ENCODE peak calls at places on chromosomes 7 and 10, in eight cellular contexts. B is CD4-positive, CD25-positive, alpha-beta regulatory T cell; X is colonic mucosa; M is tibial nerve; Q is heart left ventricle; A is kidney epithelial cell; D is neural progenitor cell; T is lung. O is an unnamed sample.

GRCh38 chr10:8923096-8923495 is 868.6 kb downstream of the GATA3 start:
- DNase-seq in B (no peak), X (no peak), M (no peak), Q (no peak), A (no peak), D (no peak), T (no peak), O (no peak)

GRCh38 chr10:114151486-114151885 is 22.5 kb downstream of the CCDC186 start:
- DNase-seq in B (no peak), X (no peak), M (no peak), Q (no peak), A (peak; percentile 71), D (no peak), T (no peak), O (no peak)

GRCh38 chr10:121812031-121812430 is 115.8 kb downstream of the ATE1 start:
- DNase-seq in B (no peak), X (no peak), M (no peak), Q (no peak), A (no peak), D (no peak), T (no peak), O (no peak)

GRCh38 chr7:82319674-82320118 is 123.9 kb downstream of the CACNA2D1 start:
- DNase-seq in B (no peak), X (peak; percentile 32), M (peak; percentile 53), Q (peak; percentile 86), A (peak; percentile 26), D (peak; percentile 42), T (peak; percentile 30), O (peak; percentile 70)

GRCh38 chr10:11468126-11468742 is 143.2 kb downstream of the USP6NL start:
- DNase-seq in B (no peak), X (no peak), M (no peak), Q (no peak), A (peak; percentile 63), D (no peak), T (no peak), O (no peak)

GRCh38 chr10:92263396-92263795 is 27.5 kb downstream of the CPEB3 start:
- DNase-seq in B (no peak), X (no peak), M (no peak), Q (no peak), A (no peak), D (no peak), T (no peak), O (no peak)

GRCh38 chr10:92801978-92802872 is 46.1 kb upstream of the EXOC6 start:
- DNase-seq in B (no peak), X (no peak), M (no peak), Q (no peak), A (no peak), D (no peak), T (no peak), O (no peak)

GRCh38 chr7:117123311-117123926 is 170.1 kb downstream of the ST7 start:
- DNase-seq in B (no peak), X (no peak), M (no peak), Q (no peak), A (no peak), D (no peak), T (no peak), O (no peak)

GRCh38 chr7:132472463-132473120 is 103.7 kb downstream of the PLXNA4 start:
- DNase-seq in B (no peak), X (no peak), M (no peak), Q (peak; percentile 70), A (no peak), D (no peak), T (no peak), O (peak; percentile 71)

GRCh38 chr7:41869596-41869995 is 166.7 kb upstream of the INHBA start:
- DNase-seq in B (no peak), X (no peak), M (no peak), Q (no peak), A (no peak), D (no peak), T (no peak), O (no peak)

GRCh38 chr10:17430647-17431355 is 23.6 kb downstream of the ST8SIA6 start:
- DNase-seq in B (peak; percentile 60), X (peak; percentile 78), M (peak; percentile 91), Q (peak; percentile 66), A (peak; percentile 18), D (peak; percentile 70), T (peak; percentile 60), O (peak; percentile 89)

GRCh38 chr7:87797798-87798403 is 78.3 kb downstream of the SLC25A40 start:
- DNase-seq in B (peak; percentile 50), X (no peak), M (peak; percentile 28), Q (no peak), A (peak; percentile 25), D (peak; percentile 71), T (no peak), O (no peak)

GRCh38 chr7:133853706-133854276 is 273.3 kb upstream of the LRGUK start:
- DNase-seq in B (peak; percentile 10), X (peak; percentile 61), M (no peak), Q (no peak), A (peak; percentile 89), D (peak; percentile 72), T (peak; percentile 35), O (no peak)

GRCh38 chr10:82811621-82812020 is 936.6 kb downstream of the NRG3 start:
- DNase-seq in B (no peak), X (no peak), M (no peak), Q (no peak), A (no peak), D (peak; percentile 44), T (no peak), O (no peak)

GRCh38 chr7:130912910-130913720 is 179.1 kb upstream of the KLF14 start:
- DNase-seq in B (peak; percentile 80), X (no peak), M (peak; percentile 76), Q (peak; percentile 80), A (peak; percentile 95), D (peak; percentile 41), T (peak; percentile 70), O (peak; percentile 59)

GRCh38 chr10:13956826-13957225 is 370.1 kb downstream of the PRPF18 start:
- DNase-seq in B (no peak), X (peak; percentile 29), M (peak; percentile 82), Q (peak; percentile 61), A (no peak), D (no peak), T (peak; percentile 61), O (peak; percentile 71)

GRCh38 chr7:118590107-118590506 is 365.6 kb downstream of the ANKRD7 start:
- DNase-seq in B (no peak), X (no peak), M (no peak), Q (no peak), A (no peak), D (peak; percentile 41), T (no peak), O (no peak)

GRCh38 chr10:78357027-78357672 is 323.5 kb downstream of the RPS24 start:
- DNase-seq in B (no peak), X (no peak), M (no peak), Q (no peak), A (no peak), D (peak; percentile 89), T (no peak), O (no peak)

GRCh38 chr10:98150544-98150943 is 16.1 kb downstream of the R3HCC1L start:
- DNase-seq in B (no peak), X (no peak), M (no peak), Q (no peak), A (no peak), D (no peak), T (no peak), O (no peak)

GRCh38 chr10:119541459-119542356 is 811 bp downstream of the RGS10 start:
- DNase-seq in B (peak; percentile 47), X (no peak), M (no peak), Q (peak; percentile 71), A (no peak), D (no peak), T (peak; percentile 35), O (no peak)

GRCh38 chr10:72261323-72262018 is 12.3 kb upstream of the DDIT4 start:
- DNase-seq in B (peak; percentile 38), X (peak; percentile 46), M (no peak), Q (no peak), A (no peak), D (no peak), T (no peak), O (no peak)

DNA sequence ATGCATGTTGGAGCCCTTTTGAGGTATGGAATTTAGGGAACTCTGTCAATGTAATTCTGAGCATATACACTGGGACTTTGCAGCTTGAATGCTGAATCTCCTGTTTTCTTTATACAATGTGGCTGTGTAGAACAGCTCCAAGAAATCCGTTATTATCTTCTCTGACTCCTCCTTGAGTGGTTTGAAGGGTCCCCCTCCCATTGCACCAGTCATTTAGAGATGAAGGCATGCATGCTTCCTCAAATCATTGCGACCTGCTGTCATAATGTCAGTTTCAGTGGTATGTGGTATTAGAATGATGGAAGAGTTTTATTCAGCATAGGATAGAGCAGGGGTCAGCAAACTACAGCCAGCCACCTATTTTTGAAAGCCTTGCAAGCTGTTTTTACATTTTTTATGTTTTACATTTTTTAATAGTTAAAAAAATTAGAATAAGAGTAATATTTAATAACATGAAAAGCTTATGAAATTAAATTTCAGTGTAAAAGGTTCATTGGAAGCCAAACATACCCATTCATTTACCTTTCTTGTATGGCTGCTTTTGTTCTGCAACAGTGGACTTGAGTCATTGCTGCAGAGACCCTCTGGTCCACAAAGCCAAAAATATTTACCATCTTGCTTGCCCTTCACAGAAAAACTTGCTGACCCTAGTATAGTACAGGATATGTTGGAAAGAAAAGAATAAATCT is 8.1 kb downstream of the STK17A start:
- DNase-seq in B (no peak), X (no peak), M (no peak), Q (no peak), A (no peak), D (no peak), T (no peak), O (no peak)
- H3K4me3 ChIP-seq in B (peak overlapping the region; percentile 51), X (no peak overlapping the region), M (no peak overlapping the region), Q (no peak overlapping the region), A (no peak overlapping the region), D (no peak overlapping the region), T (no peak overlapping the region), O (no peak overlapping the region)

GRCh38 chr10:63197304-63198092 is 64.4 kb downstream of the NRBF2 start:
- DNase-seq in B (no peak), X (no peak), M (no peak), Q (no peak), A (no peak), D (no peak), T (no peak), O (no peak)
- H3K36me3 ChIP-seq in B (peaks cover 70% of the 10 kb centered on the region), X (peaks cover 8% of the 10 kb centered on the region), M (no peaks in the 10 kb centered on the region), Q (peaks cover 33% of the 10 kb centered on the region), A (no peaks in the 10 kb centered on the region), D (peaks cover 29% of the 10 kb centered on the region), T (peaks cover 10% of the 10 kb centered on the region), O (no peaks in the 10 kb centered on the region)

DNA sequence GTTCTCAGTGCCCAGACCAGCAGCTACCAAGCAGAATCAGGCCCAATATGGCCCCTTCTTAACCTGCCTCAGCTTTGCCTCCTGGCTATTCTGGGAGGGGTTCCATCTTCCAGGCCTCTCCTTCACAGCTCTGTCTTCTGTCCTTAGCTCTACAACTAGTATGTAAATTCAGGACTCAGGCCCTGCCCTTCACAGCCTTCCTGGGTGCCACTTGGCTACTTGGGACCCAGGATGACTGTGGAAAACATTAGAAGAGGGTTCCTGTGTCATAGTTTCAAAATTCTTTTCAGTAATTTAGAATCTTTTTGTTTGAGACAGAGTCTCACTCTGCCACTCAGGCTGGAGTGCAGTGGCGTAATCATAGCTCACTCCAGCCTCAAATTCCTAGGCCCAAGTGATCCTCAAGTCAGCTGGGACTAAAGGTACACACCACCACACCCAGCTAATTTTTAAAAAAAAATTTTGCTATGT is 33.2 kb upstream of the PAPSS2 start:
- DNase-seq in B (no peak), X (no peak), M (no peak), Q (no peak), A (no peak), D (no peak), T (peak; percentile 76), O (no peak)
- H3K4me3 ChIP-seq in B (no peak overlapping the region), X (no peak overlapping the region), M (no peak overlapping the region), Q (no peak overlapping the region), A (no peak overlapping the region), D (no peak overlapping the region), T (no peak overlapping the region), O (no peak overlapping the region)

GRCh38 chr10:73807471-73807870 is 3.9 kb downstream of the NDST2 start:
- DNase-seq in B (no peak), X (no peak), M (no peak), Q (no peak), A (no peak), D (no peak), T (no peak), O (no peak)
- H3K36me3 ChIP-seq in B (peaks cover 62% of the 10 kb centered on the region), X (peaks cover 7% of the 10 kb centered on the region), M (peaks cover 28% of the 10 kb centered on the region), Q (peaks cover 60% of the 10 kb centered on the region), A (no peaks in the 10 kb centered on the region), D (no peaks in the 10 kb centered on the region), T (peaks cover 39% of the 10 kb centered on the region), O (no peaks in the 10 kb centered on the region)